ENCODE peak calls at places on chromosomes 11 and 22, in eight cellular contexts. N is GM23248, H is GM23338, Q is OCI-LY7, C is PC-3, S is neural progenitor cell, T is HCT116, K is MM.1S. I is an unnamed sample. For H4K20me1, the result is how much of the 10 kb centered on the place peaks cover.

GRCh38 chr22:44266811-44267760 is 45.7 kb downstream of the SHISAL1 start:
- DNase-seq in K (no peak), H (no peak), Q (no peak), C (no peak), S (no peak), T (no peak), N (no peak), I (peak)

GRCh38 chr11:126072141-126072741 is 9.6 kb upstream of the CDON start:
- DNase-seq in K (no peak), Q (no peak), T (no peak), N (no peak), H (peak), S (no peak), C (peak), I (no peak)

GRCh38 chr22:45905924-45906865 is 70.8 kb downstream of the WNT7B start:
- DNase-seq in K (no peak), T (no peak), S (peak), Q (no peak), H (no peak), C (no peak), N (peak), I (no peak)

GRCh38 chr11:2202071-2202899 is 30.7 kb upstream of the TH start:
- DNase-seq in C (peak), N (no peak), S (no peak), T (no peak), K (no peak), H (no peak), Q (peak), I (peak)

GRCh38 chr22:17769716-17770082 is 4.6 kb downstream of the BID start:
- DNase-seq in S (no peak), K (no peak), Q (no peak), N (no peak), H (no peak), T (no peak), C (no peak), I (no peak)

GRCh38 chr11:65279713-65280459 is 18.1 kb downstream of the POLA2 start:
- DNase-seq in T (peak), C (peak), H (no peak), K (no peak), N (peak), Q (no peak), S (no peak), I (peak)

GRCh38 chr22:42068351-42068730 is 2.3 kb downstream of the NAGA start:
- DNase-seq in C (no peak), K (no peak), N (no peak), T (no peak), Q (no peak), H (no peak), S (no peak), I (no peak)

GRCh38 chr11:8584511-8584910 is 9.5 kb downstream of the STK33 start:
- DNase-seq in S (peak), H (peak), Q (no peak), T (no peak), C (no peak), K (no peak), N (no peak), I (no peak)

GRCh38 chr11:10327254-10327653 is 22.4 kb downstream of the ADM start:
- DNase-seq in T (no peak), N (peak), K (no peak), Q (no peak), C (peak), H (no peak), S (no peak), I (no peak)

GRCh38 chr11:78381867-78382266 is 35.8 kb downstream of the GAB2 start:
- DNase-seq in Q (no peak), H (no peak), S (no peak), C (no peak), T (no peak), N (no peak), K (no peak), I (no peak)

GRCh38 chr11:44955019-44955738 is 4.5 kb upstream of the TP53I11 start:
- DNase-seq in C (peak), N (peak), K (no peak), Q (no peak), T (no peak), H (no peak), S (no peak), I (peak)

GRCh38 chr22:19817561-19818263 is 37.0 kb downstream of the GNB1L start:
- DNase-seq in H (no peak), T (no peak), K (no peak), N (no peak), S (no peak), Q (peak), C (no peak), I (no peak)

GRCh38 chr22:39236321-39237275 is 8.2 kb downstream of the PDGFB start:
- DNase-seq in T (no peak), K (peak), H (no peak), N (no peak), Q (no peak), S (no peak), C (no peak), I (no peak)

GRCh38 chr11:12868315-12869073 is 140.6 kb upstream of the RASSF10 start:
- DNase-seq in Q (no peak), N (peak), H (no peak), S (no peak), C (peak), K (no peak), T (no peak), I (no peak)

GRCh38 chr22:42688241-42688913 is 32.3 kb downstream of the A4GALT start:
- DNase-seq in K (no peak), T (no peak), N (peak), C (peak), S (peak), H (peak), Q (no peak), I (peak)

GRCh38 chr11:66624450-66624849 is 8.0 kb downstream of the RBM14 start:
- DNase-seq in S (no peak), N (no peak), K (no peak), C (no peak), H (no peak), Q (no peak), T (no peak), I (no peak)
- H4K20me1 ChIP-seq in S (half or more), N (under half), K (half or more), C (half or more), H (half or more), Q (under half), T (half or more), I (half or more)

GRCh38 chr22:27773236-27773550 is 28.4 kb downstream of the MN1 start:
- DNase-seq in Q (no peak), H (no peak), T (no peak), N (no peak), C (no peak), S (no peak), K (no peak), I (no peak)
- TF ChIP-seq EZH2phosphoT487 in Q (no peak), H (no peak), T (no peak), N (no peak), C (no peak), S (no peak), K (no peak), I (no peak)

GRCh38 chr11:68325183-68325893 is 12.9 kb downstream of the LRP5 start:
- DNase-seq in N (no peak), H (peak), Q (no peak), T (no peak), C (no peak), S (peak), K (no peak), I (no peak)
- H4K20me1 ChIP-seq in N (under half), H (under half), Q (under half), T (under half), C (under half), S (under half), K (under half), I (under half)

GRCh38 chr22:24402460-24403192 is 24.8 kb upstream of the ADORA2A start:
- DNase-seq in H (no peak), K (no peak), Q (no peak), C (peak), T (peak), S (no peak), N (peak), I (peak)
- TF ChIP-seq EZH2phosphoT487 in H (no peak), K (no peak), Q (no peak), C (no peak), T (no peak), S (no peak), N (no peak), I (no peak)

GRCh38 chr22:49800408-49801238 is 27.1 kb downstream of the BRD1 start:
- DNase-seq in S (no peak), Q (no peak), N (no peak), C (no peak), H (no peak), K (no peak), T (no peak), I (no peak)
- H4K20me1 ChIP-seq in S (half or more), Q (under half), N (under half), C (under half), H (under half), K (under half), T (under half), I (half or more)

GRCh38 chr11:69386594-69387408 is 92.8 kb downstream of the MYEOV start:
- DNase-seq in N (no peak), H (no peak), T (no peak), Q (no peak), K (no peak), C (no peak), S (no peak), I (no peak)
- TF ChIP-seq EZH2phosphoT487 in N (no peak), H (no peak), T (no peak), Q (no peak), K (no peak), C (no peak), S (no peak), I (no peak)